ENCODE peak calls at places on chromosomes 13 and 19, in four cellular contexts. N is neural progenitor cell, F is uterus, I is heart left ventricle. Q is an unnamed sample.

GRCh38 chr13:43240278-43240677 is 216.9 kb downstream of the DNAJC15 start:
- DNase-seq in I (no peak), F (no peak), N (no peak), Q (no peak)

GRCh38 chr19:18450934-18451836 is 13.3 kb upstream of the ISYNA1 start:
- DNase-seq in N (peak), F (peak), I (peak), Q (no peak)

GRCh38 chr19:41198559-41198958 is 5.5 kb downstream of the CYP2S1 start:
- DNase-seq in F (no peak), I (no peak), N (no peak), Q (no peak)

GRCh38 chr19:17074628-17075034 is 621 bp downstream of the HAUS8 start:
- DNase-seq in I (no peak), F (no peak), N (no peak), Q (no peak)

GRCh38 chr19:39890755-39891551 is 43.5 kb downstream of the FCGBP start:
- DNase-seq in N (no peak), F (no peak), I (no peak), Q (no peak)

GRCh38 chr19:43699506-43700367 is 16.1 kb upstream of the IRGC start:
- DNase-seq in F (no peak), N (peak), I (peak), Q (no peak)

GRCh38 chr19:15508035-15508710 is at the start of gene CYP4F22:
- DNase-seq in I (no peak), F (no peak), N (no peak), Q (no peak)

GRCh38 chr19:36097036-36097435 is 13.9 kb upstream of the OVOL3 start:
- DNase-seq in I (no peak), F (no peak), N (peak), Q (no peak)

GRCh38 chr19:23887642-23888041 is 27.0 kb upstream of the ZNF726 start:
- DNase-seq in I (no peak), N (no peak), F (no peak), Q (no peak)

GRCh38 chr13:87810391-87810801 is 139.2 kb downstream of the SLITRK5 start:
- DNase-seq in F (no peak), N (peak), I (no peak), Q (no peak)

GRCh38 chr19:1672038-1672768 is 19.8 kb upstream of the TCF3 start:
- DNase-seq in F (no peak), N (peak), I (no peak), Q (no peak)

GRCh38 chr13:23087884-23088283 is 92.9 kb upstream of the SGCG start:
- DNase-seq in F (no peak), N (peak), I (no peak), Q (no peak)

DNA sequence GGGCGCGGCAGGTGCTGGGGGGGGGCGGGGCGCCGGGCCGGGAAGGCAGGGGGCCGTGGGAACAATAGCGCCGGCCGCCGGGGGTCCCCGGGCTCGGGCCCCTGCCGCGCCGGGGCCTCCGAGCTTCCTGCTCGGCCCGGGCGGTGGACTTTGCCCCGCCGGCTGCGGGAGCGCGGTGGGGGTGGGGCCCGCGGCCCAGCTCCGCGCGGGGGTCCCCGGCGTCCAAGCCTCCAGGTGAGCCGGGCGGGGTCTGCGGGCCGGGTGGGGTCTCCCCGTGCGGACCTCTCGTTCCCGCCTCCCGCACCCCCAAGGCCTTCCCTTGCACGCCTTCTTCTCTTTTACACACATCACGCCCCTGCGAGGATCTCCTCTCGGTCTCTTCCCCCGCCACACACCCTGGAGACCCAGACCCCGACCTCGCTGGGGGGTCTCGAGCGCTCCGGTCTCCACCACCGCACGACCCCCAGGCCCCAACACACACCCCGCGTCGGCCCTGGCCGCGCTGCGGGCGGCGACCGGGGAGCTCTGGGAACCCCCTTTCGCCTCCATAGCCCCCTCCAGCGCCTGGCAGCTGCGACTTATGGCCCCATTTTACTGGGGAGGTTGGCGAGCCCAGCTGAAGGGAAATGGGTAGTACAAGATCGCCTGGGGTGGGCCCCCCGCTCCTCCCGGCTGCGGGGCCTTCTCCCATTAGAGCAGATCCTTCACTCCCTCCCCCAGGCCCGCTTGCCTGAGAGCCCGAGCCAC is 701 bp downstream of the CAMSAP3 start:
- DNase-seq in I (no peak), N (peak), F (no peak), Q (no peak)
- H3K27ac ChIP-seq in I (no peak), N (no peak), F (no peak), Q (no peak)

DNA sequence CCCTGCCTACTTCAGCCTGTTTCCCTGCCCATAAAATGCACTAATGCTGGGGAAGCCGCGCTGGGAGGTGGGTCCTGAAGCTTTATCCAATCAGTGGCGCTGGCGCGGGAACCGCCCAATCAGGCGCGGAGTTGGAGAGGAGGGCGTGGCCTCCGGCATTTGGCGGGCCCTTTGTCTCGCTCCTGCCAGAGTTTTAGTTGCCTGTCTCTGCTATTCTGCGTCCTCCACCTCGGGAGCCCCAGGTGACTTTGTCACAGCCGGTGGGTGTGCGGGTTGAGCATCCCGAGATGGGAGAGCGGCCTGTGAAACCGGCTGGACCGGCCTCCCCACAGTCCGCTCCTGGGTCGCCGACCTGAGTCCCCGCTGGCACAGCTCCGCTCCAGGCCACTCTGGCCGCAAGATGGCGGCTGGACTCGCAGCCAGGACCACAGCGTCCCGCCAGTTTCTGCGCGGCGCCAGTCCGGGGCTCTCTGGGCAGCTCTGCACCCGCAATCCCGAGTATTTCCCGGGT is 30.7 kb upstream of the ZNF429 start:
- DNase-seq in F (peak), N (peak), I (peak), Q (no peak)
- H3K27ac ChIP-seq in F (no peak), N (peak), I (no peak), Q (no peak)

DNA sequence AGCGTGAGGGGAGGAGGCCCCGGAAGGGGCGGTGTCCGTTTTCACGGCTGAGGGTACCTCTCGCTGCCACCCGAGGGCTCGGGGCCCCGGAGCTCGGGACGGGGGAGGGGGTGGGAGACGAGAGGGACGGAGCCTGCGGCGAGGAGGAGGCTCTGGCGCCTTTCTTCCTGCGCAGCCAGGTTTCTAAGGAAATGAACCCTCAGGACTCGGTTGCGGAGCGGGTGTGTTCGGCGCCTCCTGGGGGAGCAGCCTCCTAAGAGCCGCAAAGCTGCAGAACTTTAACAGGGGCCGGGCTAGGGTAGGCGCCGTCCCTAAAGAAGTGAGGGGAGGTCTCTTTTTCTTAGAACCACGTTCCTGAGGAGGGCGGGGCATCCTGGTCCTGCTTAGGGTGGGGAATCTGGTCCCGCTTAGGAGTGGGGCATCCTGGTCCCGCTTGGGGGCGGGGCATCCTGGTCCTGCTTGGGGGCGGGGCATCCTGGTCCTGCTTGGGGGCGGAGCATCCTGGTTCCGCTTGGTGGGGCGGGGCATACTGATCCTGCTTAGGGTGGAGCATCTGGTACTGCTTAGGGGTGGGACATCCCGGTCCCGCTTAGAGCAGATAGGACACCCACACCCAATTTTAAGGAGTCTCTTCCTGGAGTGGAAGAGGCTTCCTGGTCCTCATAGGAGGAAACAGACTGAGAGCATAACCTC is 6.2 kb downstream of the SYT5 start:
- DNase-seq in I (peak), N (peak), F (peak), Q (peak)
- H3K27ac ChIP-seq in I (no peak), N (no peak), F (no peak), Q (peak)

DNA sequence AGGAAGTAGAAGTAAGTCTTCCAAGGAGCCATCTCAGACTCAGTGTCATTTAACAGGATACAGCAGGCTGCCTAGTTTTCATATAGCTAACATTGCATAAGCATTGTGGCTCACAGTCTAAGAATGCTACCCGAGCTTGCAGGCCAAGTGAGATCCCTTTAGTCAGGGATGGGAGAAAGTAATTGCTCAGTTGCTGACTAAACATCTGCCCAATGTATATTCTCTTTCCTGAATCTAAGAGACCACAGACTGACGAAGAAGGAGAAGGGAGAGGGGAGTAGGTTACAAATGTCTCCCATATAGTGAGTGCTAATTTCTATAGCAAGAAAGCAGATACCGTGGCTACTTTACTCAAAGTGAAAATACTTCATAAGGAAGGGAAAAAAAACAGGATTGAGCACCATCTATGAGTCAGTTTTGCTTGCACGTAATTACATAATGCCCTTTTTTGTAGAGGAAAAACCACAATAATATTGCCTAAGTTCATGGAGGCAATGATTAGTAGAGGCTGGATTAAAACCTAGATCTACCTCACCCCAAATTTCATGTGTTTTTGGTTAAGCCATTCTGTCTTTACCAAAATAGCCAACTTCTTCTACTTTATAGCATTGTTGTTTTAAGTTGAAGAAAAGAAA is 454.0 kb downstream of the COG6 start:
- DNase-seq in F (peak), I (no peak), N (no peak), Q (peak)
- H3K27ac ChIP-seq in F (no peak), I (no peak), N (no peak), Q (peak)

GRCh38 chr19:45774765-45775164 is 5.7 kb upstream of the SIX5 start:
- DNase-seq in N (no peak), I (no peak), F (no peak), Q (no peak)
- H3K27ac ChIP-seq in N (no peak), I (no peak), F (no peak), Q (no peak)

DNA sequence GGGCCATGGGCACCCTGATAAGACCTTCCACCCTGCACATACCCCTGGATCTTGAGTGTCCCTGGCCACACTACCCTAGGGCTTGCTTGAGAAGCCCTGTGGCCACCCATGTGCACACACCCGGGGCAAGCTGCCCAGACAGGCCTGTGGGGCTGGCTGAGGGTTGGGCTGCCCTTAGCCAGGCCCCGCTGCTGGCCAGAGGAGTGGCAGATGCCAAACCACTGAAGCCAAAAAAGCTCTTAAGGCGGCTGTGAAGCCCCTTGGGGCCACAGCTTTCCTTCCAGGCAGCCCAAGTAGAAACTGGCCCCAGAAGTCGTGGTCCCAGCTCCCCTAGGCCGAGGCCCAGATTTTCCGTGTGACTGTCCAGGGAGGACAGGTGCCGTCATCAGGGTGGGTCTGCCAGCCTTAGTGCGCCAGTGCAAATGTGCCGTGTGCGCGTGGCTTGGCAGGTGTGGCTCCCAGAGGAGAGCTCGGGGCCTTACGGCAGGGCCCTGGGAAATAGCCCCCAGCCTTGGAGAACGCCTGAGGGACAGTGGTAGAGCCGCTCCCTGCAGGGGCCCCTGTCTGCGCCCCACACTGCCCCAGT is 14.8 kb downstream of the CEBPG start:
- DNase-seq in F (no peak), N (no peak), I (no peak), Q (no peak)
- H3K27ac ChIP-seq in F (peak), N (no peak), I (peak), Q (no peak)

GRCh38 chr19:3131168-3131567 is 4.7 kb upstream of the GNA15 start:
- DNase-seq in I (no peak), N (no peak), F (no peak), Q (no peak)

GRCh38 chr19:3135961-3136683 is at the start of gene GNA15:
- DNase-seq in I (no peak), F (no peak), N (no peak), Q (peak)

GRCh38 chr19:3136684-3137055 is 837 bp downstream of the GNA15 start:
- DNase-seq in N (no peak), I (no peak), F (no peak), Q (peak)

GRCh38 chr19:3133793-3134116 is 2.1 kb upstream of the GNA15 start:
- DNase-seq in F (no peak), I (no peak), N (no peak), Q (no peak)

GRCh38 chr19:3132971-3133792 is 2.7 kb upstream of the GNA15 start:
- DNase-seq in N (no peak), F (no peak), I (no peak), Q (no peak)
- H3K27ac ChIP-seq in N (no peak), F (no peak), I (peak), Q (no peak)

GRCh38 chr13:80386592-80386991 is 45.7 kb upstream of the SPRY2 start:
- DNase-seq in N (no peak), I (no peak), F (no peak), Q (no peak)
- H3K27ac ChIP-seq in N (no peak), I (no peak), F (no peak), Q (no peak)